ENCODE peak calls at places on chromosomes 4 and X, in eight cellular contexts. Z is fibroblast of mammary gland, N is AG09319, Q is hepatocyte, M is cardiac muscle cell, S is choroid plexus epithelial cell, B is GM12865, T is adrenal gland. U is an unnamed sample.

GRCh38 chr4:66178901-66179300 is 508.6 kb upstream of the EPHA5 start:
- DNase-seq in Z (peak), N (no peak), Q (no peak), M (peak), S (peak), B (no peak), T (no peak), U (no peak)

GRCh38 chrX:1323315-1323714 is 13.3 kb upstream of the IL3RA start:
- DNase-seq in Z (no peak), N (no peak), Q (peak), M (no peak), S (peak), B (peak), T (peak), U (peak)

GRCh38 chr4:151641167-151641566 is 119.6 kb downstream of the GATB start:
- DNase-seq in Z (peak), N (peak), Q (no peak), M (peak), S (peak), B (peak), T (no peak), U (no peak)

GRCh38 chrX:111254896-111255693 is 15.2 kb downstream of the CAPN6 start:
- DNase-seq in Z (no peak), N (no peak), Q (no peak), M (no peak), S (peak), B (no peak), T (no peak), U (no peak)

GRCh38 chrX:23317799-23318724 is 16.6 kb upstream of the PTCHD1 start:
- DNase-seq in Z (peak), N (no peak), Q (peak), M (peak), S (peak), B (peak), T (no peak), U (peak)

GRCh38 chrX:2318371-2318770 is 182.4 kb downstream of the DHRSX start:
- DNase-seq in Z (no peak), N (no peak), Q (no peak), M (no peak), S (no peak), B (no peak), T (no peak), U (no peak)

GRCh38 chr4:176271749-176272148 is 2.7 kb upstream of the ASB5 start:
- DNase-seq in Z (peak), N (no peak), Q (no peak), M (no peak), S (peak), B (no peak), T (no peak), U (no peak)

GRCh38 chrX:139448996-139449395 is 81.5 kb upstream of the F9 start:
- DNase-seq in Z (peak), N (no peak), Q (no peak), M (no peak), S (peak), B (no peak), T (no peak), U (no peak)

GRCh38 chr4:144667500-144667899 is 21.5 kb downstream of the HHIP start:
- DNase-seq in Z (no peak), N (no peak), Q (no peak), M (peak), S (peak), B (no peak), T (no peak), U (no peak)

GRCh38 chr4:26015133-26015651 is 101.2 kb downstream of the SMIM20 start:
- DNase-seq in Z (peak), N (peak), Q (no peak), M (peak), S (peak), B (no peak), T (peak), U (no peak)

GRCh38 chrX:44580466-44580865 is 37.8 kb upstream of the FUNDC1 start:
- DNase-seq in Z (peak), N (peak), Q (peak), M (peak), S (peak), B (no peak), T (no peak), U (peak)

GRCh38 chr4:19850909-19851308 is 400.8 kb upstream of the SLIT2 start:
- DNase-seq in Z (peak), N (no peak), Q (no peak), M (peak), S (peak), B (no peak), T (no peak), U (no peak)

GRCh38 chrX:133094098-133094731 is 2.7 kb downstream of the USP26 start:
- DNase-seq in Z (no peak), N (no peak), Q (no peak), M (no peak), S (no peak), B (no peak), T (no peak), U (no peak)

GRCh38 chrX:10381218-10381617 is 224.4 kb downstream of the CLCN4 start:
- DNase-seq in Z (no peak), N (no peak), Q (no peak), M (no peak), S (no peak), B (no peak), T (no peak), U (no peak)

GRCh38 chrX:134930501-134930900 is 60.3 kb upstream of the SMIM10 start:
- DNase-seq in Z (no peak), N (no peak), Q (no peak), M (no peak), S (no peak), B (no peak), T (no peak), U (no peak)

GRCh38 chrX:134932528-134933217 is 58.1 kb upstream of the SMIM10 start:
- DNase-seq in Z (peak), N (no peak), Q (no peak), M (peak), S (peak), B (no peak), T (no peak), U (no peak)

GRCh38 chrX:134933248-134933647 is 57.5 kb upstream of the SMIM10 start:
- DNase-seq in Z (no peak), N (no peak), Q (no peak), M (peak), S (no peak), B (no peak), T (no peak), U (no peak)

GRCh38 chrX:134929813-134930212 is 61.0 kb upstream of the SMIM10 start:
- DNase-seq in Z (no peak), N (no peak), Q (no peak), M (no peak), S (no peak), B (no peak), T (no peak), U (no peak)

DNA sequence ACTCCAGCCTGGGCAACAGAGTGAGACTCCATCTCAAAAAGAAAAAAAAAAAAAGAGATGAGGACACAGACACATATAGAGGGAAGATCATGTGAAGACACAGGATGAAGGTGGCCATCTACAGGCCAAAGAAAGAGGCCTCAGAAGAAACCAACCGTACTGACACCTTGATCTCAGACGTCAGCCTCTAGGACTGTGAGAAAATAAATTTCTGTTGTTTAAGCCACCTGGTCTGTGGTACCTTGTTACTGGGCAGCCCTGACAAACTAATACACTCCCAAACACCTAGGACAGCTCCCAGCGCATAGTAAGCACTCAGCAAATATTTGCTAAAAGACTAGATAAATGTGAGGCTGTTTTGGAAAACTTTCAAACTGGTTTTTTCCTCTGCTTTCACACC is 59.2 kb upstream of the SMIM10 start:
- DNase-seq in Z (no peak), N (no peak), Q (no peak), M (no peak), S (no peak), B (peak), T (no peak), U (no peak)
- TF ChIP-seq CTCF in Z (no peak), N (no peak), Q (peak), M (no peak), S (peak), B (no peak), T (no peak), U (no peak)

DNA sequence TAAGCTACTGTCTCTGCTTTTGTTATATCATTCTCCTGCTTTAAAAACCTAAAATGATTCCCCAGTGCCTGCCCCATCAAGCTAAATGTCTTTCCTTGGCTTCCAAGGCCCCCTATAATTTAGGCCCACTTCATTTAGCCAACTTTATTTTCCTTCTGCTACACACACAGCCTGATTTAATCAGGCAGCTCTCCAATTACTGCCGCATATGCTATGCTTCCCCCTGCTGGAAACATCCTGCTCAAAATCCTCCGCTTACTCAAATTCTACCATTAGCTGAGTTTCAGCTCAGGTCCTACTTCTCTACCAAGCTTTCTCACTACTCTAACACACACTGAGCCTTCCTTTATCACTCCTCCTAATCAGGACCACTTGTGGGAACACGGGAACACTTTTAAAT is 17.0 kb downstream of the LAMP2 start:
- DNase-seq in Z (peak), N (no peak), Q (peak), M (peak), S (peak), B (peak), T (no peak), U (no peak)
- TF ChIP-seq CTCF in Z (peak), N (peak), Q (peak), M (peak), S (peak), B (no peak), T (peak), U (no peak)

DNA sequence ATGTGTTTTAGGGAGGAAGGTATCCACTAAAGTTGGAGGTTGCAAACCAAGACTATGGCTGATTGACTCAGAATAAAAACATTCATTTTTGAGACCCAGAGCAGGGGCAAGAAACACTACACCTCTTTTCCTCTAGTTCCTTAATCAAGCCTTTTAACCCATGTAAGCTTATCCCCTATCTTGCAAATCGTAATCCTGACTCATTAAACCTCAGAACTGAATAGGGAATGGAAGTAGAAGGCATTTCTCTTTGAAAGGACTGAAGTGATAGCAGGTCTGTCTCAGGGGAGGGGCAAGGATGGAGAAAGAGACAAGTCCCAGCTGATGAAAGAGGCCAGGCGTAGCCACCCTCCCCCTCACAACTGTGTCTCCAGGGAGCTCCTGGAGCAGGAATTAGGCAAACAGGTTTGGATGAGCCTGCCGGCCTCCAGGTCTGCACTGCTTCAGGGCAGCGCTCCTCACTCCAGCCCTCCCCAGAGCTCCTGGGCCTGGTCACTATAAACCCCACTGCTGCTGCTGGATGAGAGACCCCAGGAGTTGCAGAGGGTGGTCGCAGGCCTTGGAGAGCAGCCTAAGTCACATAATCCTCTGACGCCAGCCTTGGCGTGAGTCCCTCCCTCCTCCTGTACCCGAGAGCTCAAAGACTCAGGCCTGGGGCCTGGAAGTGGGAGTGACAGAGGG is 21.4 kb upstream of the MSX1 start:
- DNase-seq in Z (peak), N (no peak), Q (no peak), M (no peak), S (no peak), B (no peak), T (no peak), U (no peak)
- TF ChIP-seq CTCF in Z (no peak), N (no peak), Q (no peak), M (no peak), S (no peak), B (no peak), T (no peak), U (no peak)

GRCh38 chr4:63528592-63528991 is 880.7 kb downstream of the TECRL start:
- DNase-seq in Z (no peak), N (no peak), Q (no peak), M (no peak), S (peak), B (no peak), T (no peak), U (no peak)
- TF ChIP-seq CTCF in Z (no peak), N (no peak), Q (peak), M (no peak), S (no peak), B (no peak), T (peak), U (no peak)

DNA sequence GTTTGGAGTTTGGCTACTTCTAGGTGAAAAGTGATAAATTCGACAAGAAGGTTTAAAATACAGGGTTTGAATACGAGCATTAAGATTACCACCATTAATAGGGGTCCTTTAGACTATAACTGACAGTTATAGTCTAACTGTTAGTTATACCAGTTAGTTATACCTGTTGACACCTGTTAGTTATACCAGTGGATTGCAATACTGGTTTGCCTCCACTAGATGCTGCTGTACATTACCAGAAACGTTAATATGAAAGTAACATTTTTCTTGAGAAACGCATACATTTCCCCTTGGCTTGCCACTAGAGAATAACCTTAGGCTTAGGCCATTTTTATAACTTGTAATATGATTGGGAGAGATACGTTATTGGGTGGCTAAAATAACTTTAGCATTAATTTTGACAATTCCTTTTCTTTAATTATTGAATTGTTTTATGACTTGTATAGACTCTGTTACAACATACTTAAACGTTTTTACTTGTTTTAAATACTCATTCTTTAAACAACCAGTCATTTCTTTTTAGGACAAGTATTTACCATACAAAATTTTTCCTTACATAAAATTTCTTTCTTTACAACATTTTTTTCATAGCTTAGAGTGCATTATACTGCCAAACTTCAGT is 911.2 kb downstream of the FSTL5 start:
- DNase-seq in Z (peak), N (no peak), Q (peak), M (peak), S (peak), B (peak), T (no peak), U (peak)
- TF ChIP-seq CTCF in Z (peak), N (peak), Q (peak), M (peak), S (peak), B (peak), T (peak), U (peak)

DNA sequence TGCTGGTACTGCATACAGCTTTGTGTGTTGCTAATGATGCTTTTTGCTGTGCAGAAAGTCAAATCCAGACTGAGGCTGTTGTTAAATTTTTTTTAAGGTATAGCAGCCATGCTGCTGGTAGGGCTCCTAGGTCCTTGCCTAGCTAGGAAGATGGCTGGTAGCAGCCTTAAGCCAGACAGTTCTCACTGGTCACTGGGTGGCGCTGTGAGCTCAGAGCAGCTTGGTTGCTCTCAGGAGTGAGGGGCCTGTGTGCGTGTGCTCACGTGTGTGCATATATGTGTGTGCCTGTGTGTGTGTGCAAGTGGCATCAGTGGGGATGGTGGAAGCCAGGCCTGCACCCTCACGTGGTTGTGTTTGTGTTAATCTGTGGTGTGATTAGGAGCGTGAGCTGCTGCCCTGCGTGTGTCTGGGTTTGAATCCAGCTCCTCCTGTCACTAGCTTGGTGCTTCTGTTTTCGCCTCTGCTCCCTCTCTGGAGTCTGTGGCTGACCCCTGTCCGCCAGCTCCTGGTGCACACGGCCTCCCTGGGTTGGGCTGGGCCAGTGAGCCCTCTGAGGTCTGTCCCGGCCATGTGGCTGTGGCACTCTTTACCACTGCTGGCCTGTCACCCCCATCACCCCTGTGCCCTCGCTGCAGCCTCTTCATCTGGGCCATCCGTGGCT is 46.1 kb downstream of the SORCS2 start:
- DNase-seq in Z (peak), N (no peak), Q (no peak), M (no peak), S (no peak), B (no peak), T (no peak), U (no peak)
- TF ChIP-seq CTCF in Z (peak), N (peak), Q (peak), M (no peak), S (peak), B (no peak), T (no peak), U (no peak)

GRCh38 chrX:131728295-131729145 is 184.6 kb downstream of the OR13H1 start:
- DNase-seq in Z (peak), N (peak), Q (no peak), M (no peak), S (no peak), B (no peak), T (peak), U (no peak)
- TF ChIP-seq CTCF in Z (peak), N (peak), Q (no peak), M (no peak), S (no peak), B (no peak), T (no peak), U (no peak)

DNA sequence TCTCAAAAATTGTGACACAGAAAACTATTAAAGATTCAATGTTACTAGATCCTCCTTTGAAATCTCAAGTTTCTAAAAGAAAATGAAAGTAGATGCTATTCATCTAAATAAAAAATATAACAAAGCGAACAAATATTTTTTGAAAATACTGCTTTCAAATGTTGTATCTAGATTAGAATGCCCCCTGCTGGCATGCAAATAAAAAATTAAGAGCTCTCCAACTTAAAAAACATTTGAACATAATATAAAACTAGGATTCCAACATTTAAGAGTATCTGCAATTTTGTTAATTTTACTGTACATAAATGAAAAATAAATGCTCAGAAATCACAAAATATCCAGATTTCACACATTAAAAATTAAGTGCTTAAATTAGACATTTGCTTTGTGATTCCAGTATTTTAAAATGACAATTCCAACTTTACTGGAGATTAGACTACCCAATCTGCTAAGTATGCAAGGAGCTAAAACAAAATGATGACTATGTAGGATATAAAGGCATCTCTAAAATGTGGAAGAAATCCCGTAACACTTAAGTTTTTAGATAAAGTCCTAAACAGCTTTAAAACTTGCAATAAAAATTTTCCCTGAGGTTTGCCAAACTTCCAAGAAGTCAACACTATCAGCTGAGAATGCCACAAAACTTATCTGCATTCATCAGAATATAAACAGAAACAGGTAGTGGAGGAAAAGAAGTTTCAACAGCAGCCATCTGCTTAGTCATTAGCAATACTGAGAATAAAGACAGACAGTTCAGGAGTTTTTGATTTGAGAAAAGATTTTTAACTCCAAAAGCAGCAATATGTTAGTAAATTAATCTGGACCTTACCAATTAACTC is 32.6 kb downstream of the DHX15 start:
- DNase-seq in Z (peak), N (no peak), Q (peak), M (peak), S (peak), B (no peak), T (no peak), U (no peak)
- TF ChIP-seq CTCF in Z (peak), N (peak), Q (peak), M (peak), S (peak), B (no peak), T (peak), U (no peak)